ENCODE peak calls at places on chromosomes 16 and 17, in seven cellular contexts. Z is PC-3, S is cardiac muscle cell, U is right atrium auricular region, B is prostate gland, W is GM23338, E is upper lobe of right lung. R is an unnamed sample.

GRCh38 chr16:65119905-65120341 is 1.9 kb downstream of the CDH11 start:
- DNase-seq in Z (peak; percentile 62), S (peak; percentile 19), U (no peak), B (no peak), W (peak; percentile 50), E (no peak), R (no peak)

GRCh38 chr17:79125503-79125902 is 50.9 kb downstream of the ENGASE start:
- DNase-seq in Z (no peak), S (no peak), U (no peak), B (no peak), W (no peak), E (no peak), R (no peak)

GRCh38 chr17:33776903-33777302 is 478.2 kb upstream of the CCL2 start:
- DNase-seq in Z (no peak), S (no peak), U (no peak), B (no peak), W (no peak), E (no peak), R (no peak)

GRCh38 chr17:35774499-35774898 is 13.8 kb downstream of the C17orf50 start:
- DNase-seq in Z (peak; percentile 39), S (no peak), U (no peak), B (peak; percentile 33), W (no peak), E (peak; percentile 80), R (no peak)

GRCh38 chr17:42233148-42233547 is 38.9 kb upstream of the GHDC start:
- DNase-seq in Z (no peak), S (no peak), U (no peak), B (no peak), W (no peak), E (no peak), R (no peak)

GRCh38 chr16:88352261-88353200 is 30.2 kb upstream of the ZNF469 start:
- DNase-seq in Z (peak; percentile 14), S (no peak), U (no peak), B (no peak), W (no peak), E (no peak), R (no peak)

GRCh38 chr17:32954477-32954876 is 26.5 kb downstream of the TMEM98 start:
- DNase-seq in Z (no peak), S (no peak), U (no peak), B (peak; percentile 14), W (no peak), E (no peak), R (no peak)

GRCh38 chr16:86355538-86355937 is 154.8 kb upstream of the FOXF1 start:
- DNase-seq in Z (no peak), S (no peak), U (no peak), B (no peak), W (no peak), E (no peak), R (no peak)

GRCh38 chr16:49165025-49165424 is 116.6 kb downstream of the CBLN1 start:
- DNase-seq in Z (no peak), S (no peak), U (no peak), B (no peak), W (no peak), E (no peak), R (no peak)

GRCh38 chr16:48101069-48101674 is 54.6 kb downstream of the ABCC12 start:
- DNase-seq in Z (no peak), S (no peak), U (no peak), B (no peak), W (no peak), E (no peak), R (no peak)

GRCh38 chr17:33142703-33143299 is 150.3 kb downstream of the ASIC2 start:
- DNase-seq in Z (peak; percentile 35), S (peak; percentile 83), U (no peak), B (no peak), W (peak; percentile 71), E (no peak), R (no peak)

GRCh38 chr16:86452451-86452850 is 57.9 kb upstream of the FOXF1 start:
- DNase-seq in Z (no peak), S (no peak), U (no peak), B (no peak), W (no peak), E (no peak), R (no peak)

GRCh38 chr17:57086069-57086930 is 1.3 kb downstream of the AKAP1 start:
- DNase-seq in Z (peak; percentile 59), S (peak; percentile 45), U (no peak), B (no peak), W (peak; percentile 65), E (peak; percentile 74), R (no peak)

GRCh38 chr17:19533718-19534561 is at the start of gene SLC47A1:
- DNase-seq in Z (no peak), S (peak; percentile 66), U (no peak), B (no peak), W (peak; percentile 60), E (peak; percentile 80), R (no peak)

GRCh38 chr17:1592751-1593629 is 30.4 kb upstream of the PITPNA start:
- DNase-seq in Z (no peak), S (no peak), U (no peak), B (no peak), W (no peak), E (no peak), R (peak; percentile 53)

GRCh38 chr16:31395647-31396046 is 2.5 kb downstream of the ITGAD start:
- DNase-seq in Z (no peak), S (no peak), U (no peak), B (no peak), W (no peak), E (no peak), R (no peak)

GRCh38 chr16:56382901-56383355 is 42.4 kb downstream of the AMFR start:
- DNase-seq in Z (peak; percentile 86), S (no peak), U (no peak), B (no peak), W (no peak), E (no peak), R (no peak)

GRCh38 chr17:50371526-50371925 is 1.5 kb downstream of the MRPL27 start:
- DNase-seq in Z (no peak), S (no peak), U (no peak), B (no peak), W (no peak), E (no peak), R (no peak)

GRCh38 chr17:29682987-29683386 is 60.3 kb upstream of the CORO6 start:
- DNase-seq in Z (no peak), S (no peak), U (no peak), B (no peak), W (peak; percentile 64), E (no peak), R (no peak)

DNA sequence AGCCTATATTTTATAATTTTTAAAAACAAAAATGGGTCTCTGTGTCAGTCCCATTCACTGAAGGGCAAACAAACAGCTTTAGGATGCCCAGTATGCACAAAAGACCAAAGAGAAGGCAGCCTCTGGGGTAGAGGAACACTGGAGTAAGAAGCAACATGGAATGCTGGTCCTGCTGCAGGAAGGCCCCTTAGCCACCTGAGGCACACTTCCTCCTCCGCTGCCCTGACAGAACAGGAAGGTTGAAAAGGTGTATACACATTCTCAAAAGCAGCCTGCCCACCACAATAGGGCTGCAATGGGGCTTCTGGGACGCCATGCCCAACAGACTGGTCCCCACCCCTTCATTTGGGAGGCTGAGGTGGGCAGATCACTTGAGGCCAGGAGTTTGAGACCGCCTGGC is 19.5 kb downstream of the TOM1L2 start:
- DNase-seq in Z (no peak), S (no peak), U (no peak), B (no peak), W (peak; percentile 56), E (no peak), R (no peak)
- TF ChIP-seq CTCF in Z (no peak), S (no peak), U (no peak), B (no peak), W (peak; percentile 40), E (no peak), R (no peak)

GRCh38 chr17:44343510-44344209 is 1.4 kb upstream of the GRN start:
- DNase-seq in Z (no peak), S (no peak), U (no peak), B (no peak), W (no peak), E (no peak), R (no peak)

GRCh38 chr17:44348234-44348987 is 3.3 kb downstream of the GRN start:
- DNase-seq in Z (no peak), S (no peak), U (peak; percentile 72), B (peak; percentile 47), W (no peak), E (peak; percentile 76), R (no peak)

GRCh38 chr17:44346064-44346844 is 1.2 kb downstream of the GRN start:
- DNase-seq in Z (no peak), S (no peak), U (no peak), B (no peak), W (no peak), E (no peak), R (no peak)

GRCh38 chr17:44345497-44346026 is 460 bp downstream of the GRN start:
- DNase-seq in Z (peak; percentile 77), S (peak; percentile 70), U (peak; percentile 69), B (peak; percentile 51), W (peak; percentile 92), E (no peak), R (peak; percentile 52)

GRCh38 chr17:44344939-44345496 is at the start of gene GRN:
- DNase-seq in Z (peak; percentile 99), S (peak; percentile 98), U (peak; percentile 99), B (peak; percentile 98), W (peak; percentile 100), E (peak; percentile 93), R (peak; percentile 95)
- H3K4me3 ChIP-seq in Z (peak within 1 kb of the TSS; percentile 88), S (peak within 1 kb of the TSS; percentile 71), U (peak within 1 kb of the TSS; percentile 82), B (peak within 1 kb of the TSS; percentile 78), W (peak within 1 kb of the TSS; percentile 63), E (peak within 1 kb of the TSS; percentile 96), R (peak within 1 kb of the TSS; percentile 73)

DNA sequence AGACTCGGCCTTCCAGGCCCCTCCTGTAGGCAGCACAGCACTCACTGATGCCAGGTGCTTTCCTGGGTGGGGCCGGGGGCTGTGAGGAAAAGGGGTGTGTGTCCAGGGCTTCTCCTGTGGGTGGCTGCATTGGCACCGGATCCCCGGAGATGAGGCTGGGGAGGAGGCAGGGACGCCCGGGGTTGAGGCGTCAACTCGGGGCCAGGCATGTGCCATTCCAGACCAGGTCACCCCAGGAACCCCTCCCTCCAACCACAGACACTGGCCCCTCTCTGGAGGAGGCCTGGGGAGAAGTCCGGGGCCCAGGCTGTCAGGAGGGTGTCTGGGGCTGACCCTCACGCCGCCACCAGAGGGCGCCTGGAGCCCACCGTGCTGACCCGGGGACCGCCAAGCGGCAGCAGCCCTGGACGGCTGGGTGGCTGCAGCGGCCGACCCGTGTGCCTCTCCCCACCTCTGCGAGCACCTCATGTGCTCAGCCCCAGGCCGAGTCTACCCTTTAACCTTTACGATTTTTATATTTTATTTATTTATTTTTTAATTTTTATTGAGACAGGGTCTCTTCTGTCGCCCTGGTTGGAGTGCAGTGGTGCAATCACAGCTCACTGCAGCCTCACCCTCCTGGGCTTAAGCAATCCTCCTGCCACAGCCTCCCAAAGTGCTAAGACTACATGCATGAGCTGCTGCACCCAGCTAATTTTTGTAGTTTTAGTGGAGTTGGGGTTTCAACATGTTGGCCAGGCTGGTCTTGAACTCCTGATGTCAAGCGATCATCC is 3.2 kb upstream of the METRN start:
- DNase-seq in Z (peak; percentile 70), S (peak; percentile 86), U (peak; percentile 74), B (peak; percentile 48), W (peak; percentile 87), E (peak; percentile 92), R (peak; percentile 60)
- H3K36me3 ChIP-seq in Z (no peaks in the 10 kb centered on the region), S (no peaks in the 10 kb centered on the region), U (no peaks in the 10 kb centered on the region), B (no peaks in the 10 kb centered on the region), W (no peaks in the 10 kb centered on the region), E (no peaks in the 10 kb centered on the region), R (no peaks in the 10 kb centered on the region)

DNA sequence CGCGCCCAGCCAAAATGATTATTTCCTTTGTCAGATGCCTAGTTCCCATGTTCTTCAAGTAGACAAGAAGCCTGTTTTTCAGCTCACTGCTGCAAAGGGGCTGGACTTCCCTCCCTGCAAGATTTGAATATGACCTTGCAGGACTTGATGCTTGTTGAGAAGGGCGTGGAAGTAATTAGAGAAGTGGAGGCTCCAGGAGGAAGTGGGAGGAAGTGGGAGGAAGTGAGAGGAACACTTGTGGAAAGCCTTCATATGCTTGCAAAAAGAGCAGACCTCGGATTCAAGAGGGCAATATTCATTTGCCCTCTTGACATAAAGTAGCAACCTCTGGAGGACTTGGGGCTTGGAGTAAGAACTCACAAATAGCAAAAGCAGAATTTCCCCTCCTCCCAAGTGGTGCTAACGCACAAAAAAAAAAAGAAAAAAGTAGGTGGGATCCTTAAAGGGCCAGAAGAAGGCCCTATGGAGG is 20.8 kb upstream of the PRKAR1A start:
- DNase-seq in Z (no peak), S (peak; percentile 31), U (no peak), B (no peak), W (no peak), E (no peak), R (peak; percentile 28)
- TF ChIP-seq CTCF in Z (no peak), S (no peak), U (no peak), B (no peak), W (no peak), E (no peak), R (no peak)

R was measured in gastrocnemius medialis.